ENCODE peak calls at places on chromosomes 13 and 19, in six cellular contexts. One of them, this sample, is unnamed.

GRCh38 chr19:18840288-18841260 is 8.8 kb downstream of the UPF1 start:
- DNase-seq in neuronal stem cell: no peak
- DNase-seq in activated T-helper 1 cell treated with Interleukin-2 at 50 U/mL for 16 hours: no peak
- DNase-seq in smooth muscle cell of the brain vasculature: no peak
- DNase-seq in anterior cingulate cortex: no peak
- DNase-seq in CD4-positive, alpha-beta memory T cell: no peak
- DNase-seq in this sample: no peak

GRCh38 chr13:41177616-41178015 is 16.8 kb downstream of the KBTBD7 start:
- DNase-seq in neuronal stem cell: no peak
- DNase-seq in smooth muscle cell of the brain vasculature: no peak
- DNase-seq in CD4-positive, alpha-beta memory T cell: no peak
- DNase-seq in activated T-helper 1 cell treated with Interleukin-2 at 50 U/mL for 16 hours: no peak
- DNase-seq in anterior cingulate cortex: no peak
- DNase-seq in this sample: no peak

GRCh38 chr13:65913173-65913572 is 1317.0 kb downstream of the PCDH9 start:
- DNase-seq in anterior cingulate cortex: no peak
- DNase-seq in smooth muscle cell of the brain vasculature: peak; percentile 51
- DNase-seq in activated T-helper 1 cell treated with Interleukin-2 at 50 U/mL for 16 hours: no peak
- DNase-seq in neuronal stem cell: no peak
- DNase-seq in CD4-positive, alpha-beta memory T cell: no peak
- DNase-seq in this sample: no peak

GRCh38 chr19:51329411-51329810 is 12.5 kb downstream of the VSIG10L start:
- DNase-seq in CD4-positive, alpha-beta memory T cell: no peak
- DNase-seq in anterior cingulate cortex: no peak
- DNase-seq in neuronal stem cell: no peak
- DNase-seq in smooth muscle cell of the brain vasculature: no peak
- DNase-seq in activated T-helper 1 cell treated with Interleukin-2 at 50 U/mL for 16 hours: no peak
- DNase-seq in this sample: no peak

GRCh38 chr19:11950312-11950711 is 14.5 kb upstream of the ZNF763 start:
- DNase-seq in smooth muscle cell of the brain vasculature: no peak
- DNase-seq in activated T-helper 1 cell treated with Interleukin-2 at 50 U/mL for 16 hours: no peak
- DNase-seq in anterior cingulate cortex: no peak
- DNase-seq in neuronal stem cell: no peak
- DNase-seq in CD4-positive, alpha-beta memory T cell: no peak
- DNase-seq in this sample: no peak

GRCh38 chr13:113935081-113935511 is 38.8 kb downstream of the C13orf46 start:
- DNase-seq in CD4-positive, alpha-beta memory T cell: peak; percentile 9
- DNase-seq in activated T-helper 1 cell treated with Interleukin-2 at 50 U/mL for 16 hours: no peak
- DNase-seq in neuronal stem cell: no peak
- DNase-seq in smooth muscle cell of the brain vasculature: no peak
- DNase-seq in anterior cingulate cortex: no peak
- DNase-seq in this sample: no peak

GRCh38 chr13:93603043-93603442 is 376.4 kb downstream of the GPC6 start:
- DNase-seq in CD4-positive, alpha-beta memory T cell: no peak
- DNase-seq in anterior cingulate cortex: no peak
- DNase-seq in neuronal stem cell: no peak
- DNase-seq in activated T-helper 1 cell treated with Interleukin-2 at 50 U/mL for 16 hours: no peak
- DNase-seq in smooth muscle cell of the brain vasculature: no peak
- DNase-seq in this sample: no peak

GRCh38 chr13:106587787-106588186 is 19.9 kb upstream of the ARGLU1 start:
- DNase-seq in smooth muscle cell of the brain vasculature: no peak
- DNase-seq in CD4-positive, alpha-beta memory T cell: no peak
- DNase-seq in activated T-helper 1 cell treated with Interleukin-2 at 50 U/mL for 16 hours: no peak
- DNase-seq in neuronal stem cell: no peak
- DNase-seq in anterior cingulate cortex: no peak
- DNase-seq in this sample: peak; percentile 25

GRCh38 chr19:35153701-35154534 is 617 bp upstream of the FXYD5 start:
- DNase-seq in activated T-helper 1 cell treated with Interleukin-2 at 50 U/mL for 16 hours: peak; percentile 60
- DNase-seq in smooth muscle cell of the brain vasculature: no peak
- DNase-seq in anterior cingulate cortex: no peak
- DNase-seq in neuronal stem cell: no peak
- DNase-seq in CD4-positive, alpha-beta memory T cell: peak; percentile 76
- DNase-seq in this sample: peak; percentile 69

GRCh38 chr19:46579286-46579944 is 21.7 kb upstream of the CALM3 start:
- DNase-seq in anterior cingulate cortex: no peak
- DNase-seq in smooth muscle cell of the brain vasculature: no peak
- DNase-seq in activated T-helper 1 cell treated with Interleukin-2 at 50 U/mL for 16 hours: no peak
- DNase-seq in neuronal stem cell: peak; percentile 14
- DNase-seq in CD4-positive, alpha-beta memory T cell: peak; percentile 58
- DNase-seq in this sample: no peak

GRCh38 chr19:41351339-41352245 is 2.1 kb downstream of the TGFB1 start:
- DNase-seq in neuronal stem cell: no peak
- DNase-seq in CD4-positive, alpha-beta memory T cell: peak; percentile 95
- DNase-seq in anterior cingulate cortex: peak; percentile 48
- DNase-seq in smooth muscle cell of the brain vasculature: no peak
- DNase-seq in activated T-helper 1 cell treated with Interleukin-2 at 50 U/mL for 16 hours: peak; percentile 72
- DNase-seq in this sample: peak; percentile 56

GRCh38 chr19:32977269-32977668 is 5.2 kb downstream of the FAAP24 start:
- DNase-seq in smooth muscle cell of the brain vasculature: no peak
- DNase-seq in CD4-positive, alpha-beta memory T cell: no peak
- DNase-seq in activated T-helper 1 cell treated with Interleukin-2 at 50 U/mL for 16 hours: no peak
- DNase-seq in anterior cingulate cortex: no peak
- DNase-seq in neuronal stem cell: no peak
- DNase-seq in this sample: no peak

GRCh38 chr19:662207-662961 is 630 bp downstream of the RNF126 start:
- DNase-seq in CD4-positive, alpha-beta memory T cell: peak; percentile 85
- DNase-seq in smooth muscle cell of the brain vasculature: no peak
- DNase-seq in anterior cingulate cortex: no peak
- DNase-seq in activated T-helper 1 cell treated with Interleukin-2 at 50 U/mL for 16 hours: peak; percentile 70
- DNase-seq in neuronal stem cell: no peak
- DNase-seq in this sample: peak; percentile 78

GRCh38 chr19:38617283-38617763 is 430 bp downstream of the MAP4K1 start:
- DNase-seq in activated T-helper 1 cell treated with Interleukin-2 at 50 U/mL for 16 hours: peak; percentile 3
- DNase-seq in CD4-positive, alpha-beta memory T cell: no peak
- DNase-seq in neuronal stem cell: no peak
- DNase-seq in anterior cingulate cortex: no peak
- DNase-seq in smooth muscle cell of the brain vasculature: no peak
- DNase-seq in this sample: peak; percentile 7

GRCh38 chr13:67493835-67494234 is 263.7 kb upstream of the PCDH9 start:
- DNase-seq in neuronal stem cell: no peak
- DNase-seq in CD4-positive, alpha-beta memory T cell: no peak
- DNase-seq in smooth muscle cell of the brain vasculature: no peak
- DNase-seq in activated T-helper 1 cell treated with Interleukin-2 at 50 U/mL for 16 hours: no peak
- DNase-seq in anterior cingulate cortex: no peak
- DNase-seq in this sample: no peak

GRCh38 chr13:42272776-42273175 is 824 bp downstream of the AKAP11 start:
- DNase-seq in activated T-helper 1 cell treated with Interleukin-2 at 50 U/mL for 16 hours: no peak
- DNase-seq in CD4-positive, alpha-beta memory T cell: no peak
- DNase-seq in smooth muscle cell of the brain vasculature: no peak
- DNase-seq in anterior cingulate cortex: no peak
- DNase-seq in neuronal stem cell: no peak
- DNase-seq in this sample: no peak

GRCh38 chr13:100550433-100550832 is 38.2 kb downstream of the GGACT start:
- DNase-seq in smooth muscle cell of the brain vasculature: no peak
- DNase-seq in CD4-positive, alpha-beta memory T cell: no peak
- DNase-seq in anterior cingulate cortex: peak; percentile 27
- DNase-seq in neuronal stem cell: no peak
- DNase-seq in activated T-helper 1 cell treated with Interleukin-2 at 50 U/mL for 16 hours: no peak
- DNase-seq in this sample: no peak

GRCh38 chr13:91721413-91721812 is 323.0 kb downstream of the GPC5 start:
- DNase-seq in smooth muscle cell of the brain vasculature: no peak
- DNase-seq in anterior cingulate cortex: no peak
- DNase-seq in activated T-helper 1 cell treated with Interleukin-2 at 50 U/mL for 16 hours: no peak
- DNase-seq in neuronal stem cell: no peak
- DNase-seq in CD4-positive, alpha-beta memory T cell: no peak
- DNase-seq in this sample: no peak

GRCh38 chr19:2949939-2950285 is 5.1 kb upstream of the ZNF77 start:
- DNase-seq in CD4-positive, alpha-beta memory T cell: no peak
- DNase-seq in neuronal stem cell: no peak
- DNase-seq in anterior cingulate cortex: no peak
- DNase-seq in smooth muscle cell of the brain vasculature: no peak
- DNase-seq in activated T-helper 1 cell treated with Interleukin-2 at 50 U/mL for 16 hours: no peak
- DNase-seq in this sample: no peak

GRCh38 chr19:42244452-42245220 is 2.2 kb upstream of the GSK3A start:
- DNase-seq in anterior cingulate cortex: peak; percentile 88
- DNase-seq in activated T-helper 1 cell treated with Interleukin-2 at 50 U/mL for 16 hours: peak; percentile 84
- DNase-seq in smooth muscle cell of the brain vasculature: peak; percentile 89
- DNase-seq in CD4-positive, alpha-beta memory T cell: peak; percentile 95
- DNase-seq in neuronal stem cell: peak; percentile 92
- DNase-seq in this sample: peak; percentile 96

GRCh38 chr13:46756977-46757376 is 40.0 kb downstream of the ESD start:
- DNase-seq in CD4-positive, alpha-beta memory T cell: no peak
- DNase-seq in activated T-helper 1 cell treated with Interleukin-2 at 50 U/mL for 16 hours: no peak
- DNase-seq in smooth muscle cell of the brain vasculature: peak; percentile 86
- DNase-seq in anterior cingulate cortex: no peak
- DNase-seq in neuronal stem cell: no peak
- DNase-seq in this sample: no peak

GRCh38 chr13:25001807-25002206 is 94.1 kb upstream of the PABPC3 start:
- DNase-seq in smooth muscle cell of the brain vasculature: no peak
- DNase-seq in anterior cingulate cortex: no peak
- DNase-seq in activated T-helper 1 cell treated with Interleukin-2 at 50 U/mL for 16 hours: no peak
- DNase-seq in neuronal stem cell: no peak
- DNase-seq in CD4-positive, alpha-beta memory T cell: no peak
- DNase-seq in this sample: no peak

GRCh38 chr19:9860407-9860806 is 25.3 kb downstream of the PIN1 start:
- DNase-seq in CD4-positive, alpha-beta memory T cell: no peak
- DNase-seq in anterior cingulate cortex: no peak
- DNase-seq in activated T-helper 1 cell treated with Interleukin-2 at 50 U/mL for 16 hours: no peak
- DNase-seq in smooth muscle cell of the brain vasculature: no peak
- DNase-seq in neuronal stem cell: no peak
- DNase-seq in this sample: no peak

GRCh38 chr19:11345122-11345752 is 831 bp downstream of the TMEM205 start:
- DNase-seq in smooth muscle cell of the brain vasculature: no peak
- DNase-seq in neuronal stem cell: no peak
- DNase-seq in anterior cingulate cortex: no peak
- DNase-seq in activated T-helper 1 cell treated with Interleukin-2 at 50 U/mL for 16 hours: no peak
- DNase-seq in CD4-positive, alpha-beta memory T cell: no peak
- DNase-seq in this sample: no peak

GRCh38 chr13:107644136-107644535 is 571.2 kb downstream of the LIG4 start:
- DNase-seq in neuronal stem cell: no peak
- DNase-seq in smooth muscle cell of the brain vasculature: no peak
- DNase-seq in CD4-positive, alpha-beta memory T cell: no peak
- DNase-seq in activated T-helper 1 cell treated with Interleukin-2 at 50 U/mL for 16 hours: no peak
- DNase-seq in anterior cingulate cortex: no peak
- DNase-seq in this sample: no peak

GRCh38 chr19:49556412-49557398 is 23.7 kb downstream of the NOSIP start:
- DNase-seq in anterior cingulate cortex: no peak
- DNase-seq in neuronal stem cell: no peak
- DNase-seq in smooth muscle cell of the brain vasculature: no peak
- DNase-seq in CD4-positive, alpha-beta memory T cell: peak; percentile 60
- DNase-seq in activated T-helper 1 cell treated with Interleukin-2 at 50 U/mL for 16 hours: no peak
- DNase-seq in this sample: no peak

GRCh38 chr19:34475026-34475974 is 6.3 kb upstream of the WTIP start:
- DNase-seq in smooth muscle cell of the brain vasculature: no peak
- DNase-seq in neuronal stem cell: no peak
- DNase-seq in CD4-positive, alpha-beta memory T cell: no peak
- DNase-seq in activated T-helper 1 cell treated with Interleukin-2 at 50 U/mL for 16 hours: no peak
- DNase-seq in anterior cingulate cortex: no peak
- DNase-seq in this sample: no peak

GRCh38 chr13:74409551-74409950 is 275.3 kb upstream of the KLF12 start:
- DNase-seq in smooth muscle cell of the brain vasculature: no peak
- DNase-seq in activated T-helper 1 cell treated with Interleukin-2 at 50 U/mL for 16 hours: no peak
- DNase-seq in neuronal stem cell: no peak
- DNase-seq in anterior cingulate cortex: no peak
- DNase-seq in CD4-positive, alpha-beta memory T cell: no peak
- DNase-seq in this sample: no peak

GRCh38 chr13:76383671-76384461 is 502.3 kb downstream of the KCTD12 start:
- DNase-seq in neuronal stem cell: no peak
- DNase-seq in activated T-helper 1 cell treated with Interleukin-2 at 50 U/mL for 16 hours: no peak
- DNase-seq in smooth muscle cell of the brain vasculature: peak; percentile 86
- DNase-seq in anterior cingulate cortex: no peak
- DNase-seq in CD4-positive, alpha-beta memory T cell: no peak
- DNase-seq in this sample: no peak

GRCh38 chr13:26465514-26465913 is 92.0 kb upstream of the WASF3 start:
- DNase-seq in activated T-helper 1 cell treated with Interleukin-2 at 50 U/mL for 16 hours: no peak
- DNase-seq in anterior cingulate cortex: no peak
- DNase-seq in CD4-positive, alpha-beta memory T cell: no peak
- DNase-seq in smooth muscle cell of the brain vasculature: no peak
- DNase-seq in neuronal stem cell: no peak
- DNase-seq in this sample: no peak

GRCh38 chr13:113953561-113953960 is 20.3 kb downstream of the C13orf46 start:
- DNase-seq in CD4-positive, alpha-beta memory T cell: no peak
- DNase-seq in anterior cingulate cortex: no peak
- DNase-seq in neuronal stem cell: no peak
- DNase-seq in smooth muscle cell of the brain vasculature: no peak
- DNase-seq in activated T-helper 1 cell treated with Interleukin-2 at 50 U/mL for 16 hours: no peak
- DNase-seq in this sample: no peak

This sample was measured in MM.1S.